ENCODE peak calls at places on chromosomes 6 and 20, in four cellular contexts. Y is AML-193; G is activated T-cell treated with anti-CD3 and anti-CD28 coated beads, Interleukin-2, amount 50 U/mL, for 4 hours; U is germinal center. M is an unnamed sample.

GRCh38 chr6:16836186-16836981 is 75.1 kb upstream of the ATXN1 start:
- DNase-seq in G (no peak), Y (no peak), U (no peak), M (no peak)

GRCh38 chr6:146902846-146903245 is 301.4 kb upstream of the STXBP5 start:
- DNase-seq in Y (no peak), U (no peak), G (no peak), M (no peak)

GRCh38 chr6:152749336-152749735 is 1.3 kb upstream of the VIP start:
- DNase-seq in U (no peak), Y (no peak), G (no peak), M (no peak)

GRCh38 chr6:167415441-167415961 is 90.6 kb downstream of the TTLL2 start:
- DNase-seq in G (no peak), U (no peak), Y (no peak), M (no peak)

GRCh38 chr20:35604444-35604750 is 11.2 kb upstream of the SPAG4 start:
- DNase-seq in Y (no peak), G (no peak), U (peak; percentile 35), M (peak; percentile 14)

GRCh38 chr20:22411568-22412450 is 172.6 kb downstream of the FOXA2 start:
- DNase-seq in G (no peak), U (no peak), Y (no peak), M (peak; percentile 55)

GRCh38 chr6:90948540-90948939 is 361.7 kb upstream of the MAP3K7 start:
- DNase-seq in Y (no peak), U (no peak), G (no peak), M (no peak)

GRCh38 chr6:137761072-137761471 is 106.0 kb upstream of the TNFAIP3 start:
- DNase-seq in U (no peak), G (no peak), Y (no peak), M (no peak)

GRCh38 chr6:15544321-15544900 is 118.4 kb downstream of the DTNBP1 start:
- DNase-seq in U (no peak), Y (no peak), G (no peak), M (no peak)

GRCh38 chr20:37901667-37902503 is 1.0 kb upstream of the VSTM2L start:
- DNase-seq in Y (no peak), G (no peak), U (peak; percentile 29), M (peak; percentile 53)